ENCODE peak calls at places on chromosomes 4 and X, in eight cellular contexts. R is uterus, P is BE2C, K is GM12878, V is heart right ventricle, C is choroid plexus epithelial cell, W is GM13977, E is GM20000. N is an unnamed sample.

GRCh38 chr4:144450526-144450925 is 195.4 kb upstream of the HHIP start:
- DNase-seq in P (no peak), W (no peak), E (no peak), V (no peak), K (no peak), R (no peak), C (no peak), N (no peak)

GRCh38 chrX:101391831-101392230 is 1.0 kb downstream of the RPL36A start:
- DNase-seq in K (no peak), W (no peak), V (no peak), R (no peak), P (no peak), E (no peak), C (no peak), N (no peak)

GRCh38 chr4:2426069-2426397 is 7.3 kb downstream of the CFAP99 start:
- DNase-seq in W (no peak), V (no peak), P (no peak), R (no peak), C (no peak), E (no peak), K (no peak), N (no peak)

GRCh38 chrX:97743014-97743413 is 859.3 kb downstream of the RPA4 start:
- DNase-seq in R (no peak), K (no peak), W (no peak), E (no peak), V (no peak), P (peak), C (peak), N (no peak)

GRCh38 chr4:48085821-48086602 is 48.0 kb downstream of the TXK start:
- DNase-seq in P (no peak), V (no peak), W (no peak), K (no peak), E (no peak), C (no peak), R (no peak), N (no peak)

GRCh38 chr4:159273841-159274240 is 171.0 kb downstream of the RAPGEF2 start:
- DNase-seq in R (no peak), E (no peak), P (no peak), W (no peak), V (no peak), K (no peak), C (no peak), N (no peak)

GRCh38 chr4:127732623-127733199 is 2.5 kb downstream of the SLC25A31 start:
- DNase-seq in W (peak), K (peak), P (no peak), E (peak), V (no peak), R (no peak), C (peak), N (peak)

GRCh38 chr4:148007303-148007702 is 275.4 kb downstream of the ARHGAP10 start:
- DNase-seq in C (peak), K (no peak), P (no peak), W (no peak), E (no peak), V (no peak), R (peak), N (peak)

GRCh38 chrX:68686684-68687045 is 39.2 kb downstream of the STARD8 start:
- DNase-seq in W (peak), C (peak), R (peak), K (no peak), V (no peak), P (no peak), E (peak), N (no peak)

GRCh38 chr4:104693601-104694201 is 199.0 kb upstream of the CXXC4 start:
- DNase-seq in P (no peak), C (peak), R (no peak), K (no peak), W (no peak), E (no peak), V (no peak), N (peak)
- TF ChIP-seq CTCF in P (peak), C (no peak), R (no peak), K (peak), W (no peak), E (peak), V (peak), N (peak)

DNA sequence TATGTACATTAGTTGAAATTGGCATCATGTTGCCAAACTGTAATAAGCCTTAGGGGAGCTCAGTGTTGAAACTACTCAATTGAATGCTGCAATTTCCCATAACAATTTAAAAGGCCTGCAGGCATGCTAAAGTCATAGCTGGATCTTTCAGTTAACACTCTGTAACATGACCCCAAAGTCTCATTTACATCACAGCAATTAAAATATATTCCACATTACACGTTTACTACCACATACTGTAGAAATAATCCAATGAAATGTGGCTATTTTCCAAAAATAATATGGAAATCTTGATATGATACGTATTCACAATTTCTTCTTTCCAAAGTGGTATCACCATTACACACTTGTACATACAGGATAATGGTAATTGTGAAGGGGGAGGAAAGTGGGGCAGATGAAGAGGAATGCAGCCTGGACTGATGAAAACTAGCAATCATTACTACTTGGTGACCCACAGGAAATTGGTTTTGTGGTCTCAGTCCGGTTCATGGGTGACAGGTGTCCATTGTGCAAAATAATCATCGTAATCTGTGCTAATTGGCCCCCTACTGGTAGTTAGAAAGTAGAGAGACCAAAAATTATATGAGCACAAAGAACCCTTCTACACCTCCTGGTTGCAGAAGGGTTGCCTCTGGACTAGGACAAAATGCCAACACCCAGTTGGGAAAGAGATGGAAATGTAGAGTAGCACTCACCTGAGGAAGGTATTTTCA is 63.7 kb downstream of the TENM3 start:
- DNase-seq in R (no peak), C (peak), V (no peak), E (no peak), W (no peak), P (no peak), K (no peak), N (no peak)
- TF ChIP-seq CTCF in R (no peak), C (peak), V (no peak), E (no peak), W (no peak), P (peak), K (no peak), N (no peak)

DNA sequence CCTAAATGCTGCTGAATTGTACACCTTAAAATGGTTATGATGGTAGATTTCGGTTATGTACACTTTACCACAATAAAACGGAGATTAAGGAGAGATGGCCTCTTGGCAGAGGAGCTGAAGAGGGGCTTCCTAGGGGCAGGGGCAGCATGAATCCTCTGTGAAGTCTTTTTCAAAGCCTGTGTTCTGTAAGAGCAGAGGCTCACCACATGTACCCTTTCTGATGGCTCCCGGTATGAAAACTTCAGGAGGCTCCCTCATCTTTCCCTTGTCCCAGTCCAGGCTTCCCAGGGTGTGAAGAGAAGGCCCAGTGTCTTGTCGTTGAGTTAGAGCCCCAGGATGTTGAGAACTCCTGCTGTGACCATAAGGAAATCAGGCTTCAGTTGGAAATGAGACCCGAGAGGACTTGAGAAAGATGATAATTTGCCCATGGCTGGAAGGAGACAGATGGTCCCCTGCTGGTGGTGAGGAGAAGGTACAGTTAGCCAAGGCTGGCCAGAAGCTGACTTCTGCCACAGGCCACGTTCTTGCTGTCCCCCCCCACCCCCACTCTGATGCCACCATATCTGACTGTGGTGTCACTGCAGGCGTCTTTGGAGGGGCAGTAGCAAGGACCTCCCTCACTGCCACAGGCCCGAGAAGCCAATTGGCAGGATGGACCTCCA is 31.8 kb upstream of the MTM1 start:
- DNase-seq in E (no peak), K (no peak), V (no peak), W (no peak), P (no peak), C (no peak), R (no peak), N (no peak)
- TF ChIP-seq CTCF in E (no peak), K (peak), V (no peak), W (peak), P (no peak), C (peak), R (no peak), N (no peak)

GRCh38 chr4:129146639-129147038 is 50.7 kb downstream of the C4orf33 start:
- DNase-seq in W (no peak), E (no peak), C (no peak), R (no peak), K (no peak), P (no peak), V (no peak), N (no peak)
- TF ChIP-seq CTCF in W (no peak), E (no peak), C (no peak), R (no peak), K (no peak), P (peak), V (no peak), N (no peak)

GRCh38 chrX:9882669-9883446 is 84.3 kb upstream of the CLDN34 start:
- DNase-seq in C (peak), R (no peak), K (no peak), E (no peak), P (no peak), V (no peak), W (no peak), N (no peak)
- TF ChIP-seq CTCF in C (peak), R (no peak), K (no peak), E (no peak), P (no peak), V (no peak), W (peak), N (no peak)

DNA sequence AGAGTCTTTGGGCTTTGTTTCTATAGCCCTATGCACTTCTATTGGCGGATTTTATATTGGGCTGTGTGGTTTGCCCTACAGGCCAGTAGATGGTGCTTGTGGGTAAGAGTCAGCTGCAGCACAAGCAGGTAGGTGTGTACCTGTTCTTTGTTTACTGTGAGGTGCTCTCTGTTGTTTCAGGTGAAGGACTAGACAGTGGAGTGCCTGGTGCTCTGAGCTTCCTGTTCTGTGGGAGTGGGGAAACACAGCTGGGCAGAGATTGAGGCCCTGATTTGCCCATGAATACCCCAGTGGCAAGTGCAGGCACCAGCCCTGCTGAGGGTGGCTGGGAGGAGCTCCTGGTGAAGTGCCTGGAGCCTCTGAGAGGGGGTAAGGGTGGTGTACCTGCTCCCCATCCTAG is 26.3 kb upstream of the UCP1 start:
- DNase-seq in P (no peak), V (no peak), E (no peak), K (no peak), R (no peak), W (no peak), C (peak), N (no peak)
- TF ChIP-seq CTCF in P (peak), V (peak), E (peak), K (peak), R (peak), W (peak), C (peak), N (no peak)

GRCh38 chr4:119629142-119629471 is 503 bp upstream of the PDE5A start:
- DNase-seq in C (no peak), E (no peak), P (no peak), W (no peak), K (no peak), R (no peak), V (no peak), N (no peak)

GRCh38 chr4:119626420-119626819 is 2.2 kb downstream of the PDE5A start:
- DNase-seq in P (no peak), K (no peak), C (peak), V (no peak), R (no peak), W (no peak), E (no peak), N (no peak)

GRCh38 chr4:119626943-119627266 is 1.7 kb downstream of the PDE5A start:
- DNase-seq in E (no peak), V (no peak), K (no peak), R (no peak), P (no peak), C (no peak), W (no peak), N (no peak)

GRCh38 chr4:119628281-119629141 is at the start of gene PDE5A:
- DNase-seq in R (peak), W (peak), K (no peak), P (peak), E (peak), C (peak), V (peak), N (peak)

GRCh38 chr4:119627267-119628190 is 1.1 kb downstream of the PDE5A start:
- DNase-seq in V (peak), P (peak), C (peak), K (no peak), W (peak), R (peak), E (peak), N (peak)
- TF ChIP-seq CTCF in V (peak), P (peak), C (peak), K (peak), W (peak), R (peak), E (peak), N (no peak)

GRCh38 chrX:48833531-48834138 is 1.8 kb downstream of the PCSK1N start:
- DNase-seq in P (no peak), V (no peak), C (no peak), W (no peak), K (no peak), E (peak), R (no peak), N (no peak)
- TF ChIP-seq CTCF in P (peak), V (no peak), C (no peak), W (no peak), K (no peak), E (no peak), R (no peak), N (no peak)

GRCh38 chr4:24471623-24472510 is 112.5 kb downstream of the DHX15 start:
- DNase-seq in E (peak), R (peak), P (peak), V (peak), W (peak), K (no peak), C (no peak), N (no peak)

GRCh38 chr4:24473309-24473721 is 111.0 kb downstream of the DHX15 start:
- DNase-seq in W (peak), E (no peak), C (peak), R (peak), V (peak), P (no peak), K (no peak), N (peak)

GRCh38 chr4:24475756-24476155 is 108.6 kb downstream of the DHX15 start:
- DNase-seq in K (no peak), R (no peak), C (no peak), P (no peak), V (no peak), E (no peak), W (no peak), N (no peak)

GRCh38 chr4:24470681-24471622 is 113.4 kb downstream of the DHX15 start:
- DNase-seq in W (peak), R (peak), C (peak), P (peak), E (peak), K (no peak), V (peak), N (peak)

DNA sequence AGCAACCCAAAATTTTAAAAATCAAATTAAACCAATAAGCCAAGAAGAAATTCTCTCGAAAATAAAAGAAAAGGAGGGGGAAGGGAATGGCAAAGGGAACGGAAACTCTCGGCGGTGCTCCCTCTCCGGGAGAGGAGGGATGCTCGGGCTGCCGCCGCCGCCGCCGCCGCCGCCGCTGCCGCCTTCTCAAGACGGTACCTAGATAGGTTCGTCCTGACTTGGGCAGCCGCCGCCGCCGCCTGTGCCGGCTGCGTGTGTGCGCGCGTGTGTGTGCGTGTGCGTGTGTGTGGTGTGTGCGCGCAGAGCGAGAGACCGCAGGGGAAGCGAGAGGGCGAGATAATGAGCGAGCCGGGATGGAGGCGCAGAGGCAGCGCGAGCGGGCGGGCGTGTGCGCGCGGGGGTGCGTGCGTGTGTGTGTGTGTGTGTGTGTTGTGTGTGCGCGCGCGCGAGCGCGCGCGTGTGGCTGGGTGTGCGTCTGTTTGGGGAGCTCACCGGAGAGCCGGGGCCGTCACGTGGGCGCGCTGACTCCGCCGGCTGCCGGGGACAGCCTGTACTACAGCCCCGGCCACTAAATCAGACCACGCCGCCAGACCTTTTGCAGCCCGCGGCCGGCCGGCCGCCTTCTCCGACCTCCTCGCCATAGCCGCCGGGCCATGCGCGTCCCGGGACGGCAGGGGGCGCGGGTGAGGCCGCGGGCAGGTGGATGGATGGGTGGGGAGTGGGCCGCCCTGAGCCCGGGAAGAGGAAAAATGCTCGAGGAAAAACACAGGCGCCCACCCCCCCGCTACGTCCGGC is 111.6 kb downstream of the DHX15 start:
- DNase-seq in K (no peak), P (peak), R (peak), V (peak), W (peak), E (peak), C (peak), N (peak)
- TF ChIP-seq CTCF in K (peak), P (peak), R (peak), V (peak), W (peak), E (peak), C (peak), N (peak)

DNA sequence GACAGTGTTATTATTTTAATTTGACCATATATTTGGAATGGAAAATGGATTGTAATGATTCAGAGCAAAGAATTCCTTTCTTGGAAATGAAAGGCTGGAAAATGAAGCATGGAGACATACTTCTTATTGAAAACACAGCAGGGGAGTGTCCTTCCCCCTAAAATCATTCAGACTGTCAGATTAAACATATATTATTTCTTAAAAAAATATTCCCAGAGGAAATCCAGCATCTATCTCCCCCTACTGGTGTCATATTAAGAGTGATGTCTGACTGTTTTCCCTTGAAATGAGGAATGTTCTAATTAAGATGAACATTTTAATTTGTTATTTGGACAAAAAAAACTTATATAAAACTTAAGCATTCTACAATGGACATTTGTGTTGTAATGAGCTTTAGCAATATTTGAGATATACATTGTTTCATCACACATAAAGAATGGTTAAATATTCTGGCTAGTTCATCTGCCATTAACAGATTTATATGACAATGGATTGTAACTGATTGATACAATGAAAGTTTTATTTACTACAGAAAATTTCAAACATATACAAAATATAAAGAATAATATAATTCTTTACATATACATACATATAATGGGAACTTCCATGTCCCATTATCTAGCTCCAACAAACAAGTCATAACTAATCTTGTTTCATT is 264.6 kb downstream of the SPRY1 start:
- DNase-seq in E (no peak), R (no peak), P (no peak), W (no peak), K (no peak), V (no peak), C (peak), N (no peak)
- TF ChIP-seq CTCF in E (peak), R (peak), P (peak), W (peak), K (peak), V (peak), C (peak), N (no peak)

N was measured in HL-60.